ENCODE peak calls at places on chromosome 16, in four cellular contexts. J, C, K and P are unnamed samples.

GRCh38 chr16:89687092-89687940 is 827 bp downstream of the CDK10 start:
- DNase-seq in J (no peak), C (peak; percentile 3), K (peak; percentile 31), P (peak; percentile 78)

GRCh38 chr16:10240854-10241613 is 58.8 kb upstream of the GRIN2A start:
- DNase-seq in C (no peak), K (no peak), J (no peak), P (no peak)

GRCh38 chr16:85246473-85246872 is 134.2 kb upstream of the CIBAR2 start:
- DNase-seq in K (no peak), C (no peak), J (no peak), P (no peak)

GRCh38 chr16:54936086-54936978 is 5.7 kb downstream of the IRX5 start:
- DNase-seq in C (no peak), J (no peak), K (peak; percentile 56), P (no peak)

GRCh38 chr16:83501481-83501880 is 306.3 kb upstream of the HSBP1 start:
- DNase-seq in J (no peak), C (no peak), K (no peak), P (no peak)

GRCh38 chr16:54926166-54926838 is 4.4 kb upstream of the IRX5 start:
- DNase-seq in C (no peak), K (peak; percentile 64), J (no peak), P (no peak)

GRCh38 chr16:86375370-86375769 is 135.0 kb upstream of the FOXF1 start:
- DNase-seq in C (no peak), J (no peak), K (peak; percentile 83), P (no peak)

GRCh38 chr16:7716924-7717323 is 384.3 kb downstream of the RBFOX1 start:
- DNase-seq in J (no peak), C (no peak), K (no peak), P (no peak)

GRCh38 chr16:56517206-56517605 is 2.6 kb downstream of the BBS2 start:
- DNase-seq in K (no peak), J (no peak), C (no peak), P (no peak)

GRCh38 chr16:25092489-25092888 is 19.1 kb upstream of the LCMT1 start:
- DNase-seq in C (no peak), J (no peak), K (no peak), P (no peak)

GRCh38 chr16:3645108-3645503 is 9.4 kb upstream of the DNASE1 start:
- DNase-seq in J (no peak), K (no peak), C (no peak), P (no peak)

GRCh38 chr16:88862968-88863367 is 3.5 kb downstream of the PABPN1L start:
- DNase-seq in C (no peak), J (no peak), K (no peak), P (no peak)

GRCh38 chr16:81505011-81505660 is 60.5 kb downstream of the CMIP start:
- DNase-seq in J (no peak), C (no peak), K (no peak), P (no peak)

GRCh38 chr16:56199164-56199563 is 7.9 kb downstream of the GNAO1 start:
- DNase-seq in C (no peak), K (no peak), J (no peak), P (no peak)

GRCh38 chr16:10405386-10405939 is 19.6 kb downstream of the ATF7IP2 start:
- DNase-seq in J (no peak), K (no peak), C (no peak), P (no peak)

GRCh38 chr16:83615553-83615952 is 192.2 kb upstream of the HSBP1 start:
- DNase-seq in J (no peak), K (peak; percentile 47), C (no peak), P (no peak)

GRCh38 chr16:10641953-10642949 is 52.5 kb downstream of the TEKT5 start:
- DNase-seq in K (no peak), C (no peak), J (no peak), P (no peak)

GRCh38 chr16:53504665-53505064 is 1.7 kb upstream of the AKTIP start:
- DNase-seq in K (peak; percentile 44), C (no peak), J (peak; percentile 28), P (no peak)

GRCh38 chr16:86293897-86294296 is 216.4 kb upstream of the FOXF1 start:
- DNase-seq in J (no peak), K (no peak), C (no peak), P (no peak)

GRCh38 chr16:82867425-82867824 is 240.7 kb downstream of the CDH13 start:
- DNase-seq in J (no peak), K (peak; percentile 52), C (no peak), P (no peak)

GRCh38 chr16:11949527-11949926 is 7.7 kb upstream of the NPIPB2 start:
- DNase-seq in K (peak; percentile 60), C (no peak), J (no peak), P (no peak)

GRCh38 chr16:62545039-62545438 is 508.8 kb upstream of the CDH8 start:
- DNase-seq in K (no peak), C (no peak), J (no peak), P (no peak)
- TF ChIP-seq CTCF in K (no peak), C (no peak), J (no peak), P (no peak)

GRCh38 chr16:71467810-71468209 is 5.8 kb upstream of the ZNF23 start:
- DNase-seq in J (peak; percentile 35), K (no peak), C (no peak), P (no peak)

GRCh38 chr16:71460246-71460645 is 1.8 kb downstream of the ZNF23 start:
- DNase-seq in C (peak; percentile 79), J (no peak), K (peak; percentile 95), P (no peak)

GRCh38 chr16:71456801-71457200 is 5.2 kb downstream of the ZNF23 start:
- DNase-seq in J (no peak), C (no peak), K (no peak), P (no peak)

GRCh38 chr16:71459510-71459909 is 2.5 kb downstream of the ZNF23 start:
- DNase-seq in K (no peak), J (no peak), C (no peak), P (no peak)

GRCh38 chr16:71461686-71462648 is at the start of gene ZNF23:
- DNase-seq in J (peak; percentile 88), C (no peak), K (peak; percentile 75), P (peak; percentile 88)
- TF ChIP-seq CTCF in J (peak; percentile 26), C (no peak), K (peak; percentile 19), P (no peak)

GRCh38 chr16:24041834-24042631 is 206.2 kb downstream of the PRKCB start:
- DNase-seq in J (no peak), K (peak; percentile 51), C (no peak), P (peak; percentile 75)

GRCh38 chr16:24049113-24049512 is 207.0 kb upstream of the CACNG3 start:
- DNase-seq in C (no peak), K (no peak), J (no peak), P (no peak)

GRCh38 chr16:24046442-24046841 is 209.7 kb upstream of the CACNG3 start:
- DNase-seq in J (no peak), K (no peak), C (no peak), P (no peak)

GRCh38 chr16:24044467-24044866 is 208.7 kb downstream of the PRKCB start:
- DNase-seq in J (no peak), C (no peak), K (no peak), P (no peak)

DNA sequence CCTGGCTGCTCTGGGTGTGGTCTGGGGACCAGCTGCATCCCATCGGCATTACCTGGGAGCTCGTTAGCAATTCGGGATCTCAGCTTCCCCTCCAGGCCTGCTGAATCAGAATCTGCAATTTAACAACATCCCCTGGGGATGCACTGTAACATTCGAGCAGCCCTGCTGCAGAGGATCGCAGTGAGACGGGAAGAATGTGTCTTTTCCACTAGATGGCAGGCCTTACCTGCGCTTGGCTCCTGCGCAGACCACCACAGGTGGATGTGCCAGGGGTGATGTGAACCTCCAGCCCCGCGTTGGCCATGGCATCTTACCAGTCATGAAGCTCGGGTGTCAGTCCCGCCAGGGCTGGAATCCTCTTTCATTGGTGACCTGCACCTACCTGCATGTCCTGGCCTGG is 209.9 kb downstream of the PRKCB start:
- DNase-seq in K (no peak), J (no peak), C (no peak), P (no peak)
- TF ChIP-seq CTCF in K (no peak), J (no peak), C (no peak), P (peak; percentile 70)

GRCh38 chr16:17272716-17273115 is 198.0 kb downstream of the XYLT1 start:
- DNase-seq in J (no peak), K (no peak), C (no peak), P (no peak)

GRCh38 chr16:17271687-17272086 is 199.1 kb downstream of the XYLT1 start:
- DNase-seq in J (peak; percentile 80), C (no peak), K (no peak), P (no peak)

GRCh38 chr16:17270111-17270510 is 200.6 kb downstream of the XYLT1 start:
- DNase-seq in C (no peak), K (no peak), J (no peak), P (no peak)

GRCh38 chr16:17269434-17269833 is 201.3 kb downstream of the XYLT1 start:
- DNase-seq in C (no peak), J (no peak), K (peak; percentile 43), P (no peak)

GRCh38 chr16:17270683-17271109 is 200.1 kb downstream of the XYLT1 start:
- DNase-seq in J (peak; percentile 64), C (no peak), K (peak; percentile 32), P (no peak)
- TF ChIP-seq CTCF in J (no peak), C (no peak), K (no peak), P (no peak)

DNA sequence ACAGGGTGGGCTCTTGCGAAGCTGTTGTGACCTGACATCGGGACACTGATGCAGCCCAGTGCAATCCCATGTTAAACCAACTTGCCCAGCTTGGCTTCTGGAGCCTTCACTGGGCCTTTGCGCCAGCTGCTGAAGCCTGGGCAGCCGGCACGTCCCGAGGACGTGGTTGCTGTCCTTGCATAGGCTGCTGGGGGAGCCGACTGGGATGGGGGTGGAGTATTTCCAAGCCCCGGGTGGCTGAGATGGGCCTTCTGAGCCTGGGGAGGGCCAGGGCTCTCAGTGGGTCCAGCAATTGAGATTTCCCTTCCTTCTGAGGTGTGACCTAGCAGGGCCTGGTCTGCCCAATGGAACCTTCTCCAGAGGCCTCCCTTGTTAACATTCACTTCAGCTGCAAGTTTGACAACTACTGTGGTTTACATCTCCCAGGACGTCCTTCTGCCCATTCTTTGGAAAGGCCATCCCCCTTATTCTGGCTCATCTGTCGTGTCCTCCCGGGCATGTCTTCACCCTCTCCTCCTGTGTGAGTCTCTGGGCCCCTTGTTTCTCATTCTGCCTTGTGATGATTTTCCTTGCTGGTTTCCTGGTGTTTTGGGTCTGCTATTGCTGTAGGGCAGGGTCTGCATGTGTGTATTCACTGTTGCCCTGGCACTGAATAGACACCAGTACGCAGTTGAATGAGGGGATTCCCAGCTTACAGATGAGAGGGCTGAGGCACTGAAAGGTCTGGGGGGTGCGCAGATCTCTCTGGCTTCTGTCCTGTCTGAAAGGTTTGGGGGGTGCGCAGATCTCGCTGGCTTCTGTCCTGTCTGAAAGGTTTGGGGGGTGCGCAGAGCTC is 34.4 kb downstream of the HAPSTR1 start:
- DNase-seq in K (no peak), J (no peak), C (no peak), P (peak; percentile 47)
- TF ChIP-seq CTCF in K (no peak), J (no peak), C (no peak), P (no peak)

GRCh38 chr16:75088226-75088625 is 28.4 kb downstream of the LDHD start:
- DNase-seq in K (no peak), J (no peak), C (no peak), P (no peak)

GRCh38 chr16:75085556-75085955 is 31.0 kb downstream of the LDHD start:
- DNase-seq in J (no peak), K (peak; percentile 79), C (peak; percentile 53), P (no peak)

GRCh38 chr16:75086281-75086680 is 30.3 kb downstream of the LDHD start:
- DNase-seq in J (no peak), K (peak; percentile 38), C (no peak), P (no peak)

GRCh38 chr16:75088934-75089333 is 27.6 kb downstream of the LDHD start:
- DNase-seq in K (no peak), C (no peak), J (no peak), P (no peak)

GRCh38 chr16:75087040-75087979 is 29.3 kb downstream of the LDHD start:
- DNase-seq in K (peak; percentile 84), J (no peak), C (no peak), P (no peak)
- TF ChIP-seq CTCF in K (no peak), J (no peak), C (no peak), P (no peak)